ENCODE peak calls at places on chromosome X, in five cellular contexts. O is Peyer's patch; P is endothelial cell; U is occipital lobe; S is stimulated activated CD8-positive, alpha-beta memory T cell treated with anti-CD3 and anti-CD28 coated beads, Interleukin-7, amount 100 ng/mL, for 24 hours. J is an unnamed sample.

GRCh38 chrX:96564595-96564994 is 120.0 kb upstream of the DIAPH2 start:
- DNase-seq in O (no peak), P (no peak), U (no peak), S (no peak), J (no peak)

GRCh38 chrX:49675075-49675719 is 20.6 kb downstream of the PAGE1 start:
- DNase-seq in O (no peak), P (no peak), U (no peak), S (no peak), J (no peak)

GRCh38 chrX:19563327-19563726 is 48.0 kb upstream of the MAP3K15 start:
- DNase-seq in O (no peak), P (no peak), U (no peak), S (no peak), J (no peak)

GRCh38 chrX:39196192-39197102 is 395.2 kb downstream of the MID1IP1 start:
- DNase-seq in O (peak), P (no peak), U (no peak), S (no peak), J (no peak)

GRCh38 chrX:122219226-122219625 is 964.9 kb upstream of the GRIA3 start:
- DNase-seq in O (no peak), P (no peak), U (no peak), S (no peak), J (no peak)

GRCh38 chrX:42131856-42132255 is 208.5 kb upstream of the CASK start:
- DNase-seq in O (no peak), P (no peak), U (no peak), S (no peak), J (no peak)

GRCh38 chrX:20378291-20378920 is 111.7 kb upstream of the RPS6KA3 start:
- DNase-seq in O (no peak), P (no peak), U (no peak), S (no peak), J (peak)

GRCh38 chrX:19571708-19572107 is 56.4 kb upstream of the MAP3K15 start:
- DNase-seq in O (no peak), P (no peak), U (no peak), S (no peak), J (no peak)

GRCh38 chrX:20063716-20064351 is 52.9 kb downstream of the MAP7D2 start:
- DNase-seq in O (no peak), P (no peak), U (no peak), S (no peak), J (no peak)

GRCh38 chrX:23634181-23634580 is 33.1 kb upstream of the PRDX4 start:
- DNase-seq in O (no peak), P (no peak), U (no peak), S (no peak), J (no peak)

GRCh38 chrX:17563515-17563914 is 173.8 kb upstream of the SCML1 start:
- DNase-seq in O (no peak), P (no peak), U (no peak), S (no peak), J (no peak)

GRCh38 chrX:129480889-129481288 is 42.4 kb downstream of the SMARCA1 start:
- DNase-seq in O (no peak), P (no peak), U (no peak), S (no peak), J (no peak)

GRCh38 chrX:40105016-40105790 is 7.4 kb upstream of the BCOR start:
- DNase-seq in O (peak), P (no peak), U (peak), S (no peak), J (no peak)

GRCh38 chrX:34734383-34734782 is 77.3 kb upstream of the TMEM47 start:
- DNase-seq in O (no peak), P (no peak), U (no peak), S (no peak), J (no peak)

GRCh38 chrX:19875051-19875432 is 12.4 kb downstream of the SH3KBP1 start:
- DNase-seq in O (peak), P (no peak), U (no peak), S (no peak), J (no peak)

GRCh38 chrX:79371640-79372039 is 4.5 kb upstream of the ITM2A start:
- DNase-seq in O (no peak), P (no peak), U (no peak), S (no peak), J (no peak)

GRCh38 chrX:39848900-39849299 is 248.9 kb downstream of the BCOR start:
- DNase-seq in O (no peak), P (no peak), U (no peak), S (no peak), J (no peak)

GRCh38 chrX:150731795-150732194 is 38.6 kb downstream of the MTMR1 start:
- DNase-seq in O (no peak), P (no peak), U (peak), S (peak), J (no peak)

GRCh38 chrX:79154612-79155358 is 10.3 kb downstream of the GPR174 start:
- DNase-seq in O (no peak), P (no peak), U (no peak), S (no peak), J (no peak)

GRCh38 chrX:16311671-16312070 is 144.4 kb downstream of the MAGEB17 start:
- DNase-seq in O (no peak), P (no peak), U (no peak), S (no peak), J (no peak)

GRCh38 chrX:28189011-28189410 is 207.8 kb upstream of the DCAF8L1 start:
- DNase-seq in O (no peak), P (no peak), U (no peak), S (no peak), J (no peak)

GRCh38 chrX:27439771-27440170 is 23.4 kb downstream of the PPP4R3C start:
- DNase-seq in O (no peak), P (no peak), U (no peak), S (no peak), J (no peak)

GRCh38 chrX:41333744-41333993 is 293 bp upstream of the DDX3X start:
- DNase-seq in O (no peak), P (no peak), U (peak), S (peak), J (peak)

GRCh38 chrX:138711399-138712347 is at the start of gene FGF13:
- DNase-seq in O (no peak), P (peak), U (peak), S (no peak), J (peak)

GRCh38 chrX:13028871-13029336 is 15.5 kb downstream of the FAM9C start:
- DNase-seq in O (no peak), P (no peak), U (no peak), S (no peak), J (no peak)

GRCh38 chrX:129574214-129574613 is 34.2 kb downstream of the OCRL start:
- DNase-seq in O (no peak), P (no peak), U (no peak), S (no peak), J (no peak)

GRCh38 chrX:3136161-3136961 is 95.1 kb downstream of the ARSF start:
- DNase-seq in O (no peak), P (no peak), U (no peak), S (no peak), J (peak)

GRCh38 chrX:69139516-69139915 is 25.7 kb downstream of the PJA1 start:
- DNase-seq in O (no peak), P (no peak), U (no peak), S (no peak), J (no peak)

GRCh38 chrX:30777575-30777974 is 111.5 kb downstream of the TAB3 start:
- DNase-seq in O (no peak), P (no peak), U (no peak), S (no peak), J (no peak)

GRCh38 chrX:1582686-1583437 is 8.5 kb upstream of the AKAP17A start:
- DNase-seq in O (no peak), P (no peak), U (no peak), S (no peak), J (peak)

GRCh38 chrX:11555759-11556158 is 110.0 kb downstream of the ARHGAP6 start:
- DNase-seq in O (no peak), P (no peak), U (no peak), S (no peak), J (no peak)

GRCh38 chrX:38999099-38999498 is 197.8 kb downstream of the MID1IP1 start:
- DNase-seq in O (no peak), P (no peak), U (no peak), S (no peak), J (no peak)

GRCh38 chrX:114581528-114582263 is 2.2 kb upstream of the HTR2C start:
- DNase-seq in O (no peak), P (peak), U (no peak), S (no peak), J (no peak)

GRCh38 chrX:102654696-102655095 is 3.4 kb downstream of the GPRASP1 start:
- DNase-seq in O (no peak), P (no peak), U (peak), S (no peak), J (no peak)